ENCODE peak calls at places on chromosomes 7 and 10, in six cellular contexts. Z, D, Y, L, B and S are unnamed samples. For H3K27me3, the result is how much of the 10 kb centered on the place peaks cover.

GRCh38 chr7:149792220-149792595 is 18.8 kb upstream of the ZNF467 start:
- DNase-seq in Z (no peak), L (no peak), D (no peak), B (no peak), Y (no peak), S (no peak)

GRCh38 chr7:13880789-13881188 is 108.7 kb downstream of the ETV1 start:
- DNase-seq in Z (no peak), Y (no peak), L (peak), D (no peak), B (peak), S (no peak)

GRCh38 chr10:97060441-97061084 is 125.2 kb downstream of the SLIT1 start:
- DNase-seq in L (peak), B (no peak), D (no peak), Z (no peak), Y (no peak), S (no peak)

GRCh38 chr10:71773221-71773971 is at the start of gene VSIR:
- DNase-seq in B (peak), L (peak), Z (peak), D (peak), Y (peak), S (no peak)

GRCh38 chr10:37619336-37619735 is 238.1 kb downstream of the ZNF248 start:
- DNase-seq in Y (no peak), B (no peak), Z (no peak), L (no peak), D (no peak), S (no peak)

GRCh38 chr7:123690550-123690949 is 34.9 kb downstream of the LMOD2 start:
- DNase-seq in B (no peak), D (no peak), Z (no peak), Y (no peak), L (no peak), S (no peak)

GRCh38 chr10:79904671-79905321 is 44.1 kb downstream of the SFTPD start:
- DNase-seq in Z (peak), B (peak), D (peak), L (peak), Y (peak), S (no peak)

GRCh38 chr10:77784856-77785255 is 141.7 kb downstream of the DLG5 start:
- DNase-seq in Y (no peak), D (no peak), L (peak), B (no peak), Z (no peak), S (no peak)

GRCh38 chr7:108603922-108604684 is 34.4 kb downstream of the DNAJB9 start:
- DNase-seq in Y (no peak), D (no peak), Z (no peak), L (no peak), B (no peak), S (no peak)

GRCh38 chr10:122056431-122057094 is 67.6 kb downstream of the TACC2 start:
- DNase-seq in B (peak), Z (no peak), Y (no peak), D (no peak), L (no peak), S (peak)

GRCh38 chr7:22318376-22318775 is 38.6 kb downstream of the RAPGEF5 start:
- DNase-seq in B (no peak), D (no peak), L (no peak), Z (no peak), Y (no peak), S (no peak)

GRCh38 chr10:117441812-117442443 is 66.7 kb upstream of the PDZD8 start:
- DNase-seq in D (no peak), B (no peak), Z (no peak), Y (no peak), L (no peak), S (peak)

GRCh38 chr10:4477664-4478063 is 348.3 kb upstream of the AKR1E2 start:
- DNase-seq in Y (no peak), Z (no peak), B (no peak), L (no peak), D (no peak), S (no peak)

GRCh38 chr10:133258066-133258817 is 18.4 kb downstream of the ADAM8 start:
- DNase-seq in B (no peak), Z (no peak), D (no peak), L (no peak), Y (no peak), S (no peak)

GRCh38 chr10:18238875-18239485 is 98.8 kb downstream of the CACNB2 start:
- DNase-seq in Z (peak), B (peak), Y (peak), D (no peak), L (peak), S (no peak)

GRCh38 chr7:574661-575395 is 55.2 kb upstream of the PDGFA start:
- DNase-seq in L (no peak), B (no peak), D (no peak), Z (no peak), Y (no peak), S (no peak)

GRCh38 chr7:150631084-150631824 is 931 bp downstream of the GIMAP6 start:
- DNase-seq in Z (no peak), L (no peak), D (no peak), Y (no peak), B (no peak), S (no peak)

GRCh38 chr7:26144681-26145080 is 7.3 kb upstream of the NFE2L3 start:
- DNase-seq in D (no peak), B (no peak), Y (no peak), L (no peak), Z (no peak), S (no peak)

GRCh38 chr7:98730331-98730730 is 113.2 kb downstream of the NPTX2 start:
- DNase-seq in Z (no peak), Y (no peak), D (peak), B (no peak), L (no peak), S (no peak)

GRCh38 chr7:27175005-27175625 is 995 bp upstream of the HOXA10 start:
- DNase-seq in L (no peak), B (no peak), D (peak), Z (no peak), Y (no peak), S (no peak)

GRCh38 chr7:80151274-80151665 is 16.6 kb downstream of the GNAI1 start:
- DNase-seq in Y (no peak), B (no peak), D (no peak), L (peak), Z (no peak), S (peak)

GRCh38 chr10:30398788-30399187 is 35.2 kb upstream of the MAP3K8 start:
- DNase-seq in Y (no peak), Z (no peak), B (no peak), D (no peak), L (no peak), S (no peak)

GRCh38 chr7:29237483-29237882 is 42.9 kb downstream of the CHN2 start:
- DNase-seq in D (no peak), B (no peak), Z (no peak), Y (no peak), L (no peak), S (no peak)

GRCh38 chr10:50650481-50650880 is 26.7 kb upstream of the SGMS1 start:
- DNase-seq in Z (no peak), D (no peak), L (no peak), Y (no peak), B (no peak), S (no peak)

GRCh38 chr7:22630069-22630468 is 96.9 kb upstream of the IL6 start:
- DNase-seq in Y (no peak), L (no peak), Z (no peak), B (no peak), D (peak), S (no peak)

GRCh38 chr7:36287371-36288241 is 102.1 kb upstream of the ANLN start:
- DNase-seq in Z (no peak), D (no peak), L (no peak), Y (no peak), B (no peak), S (no peak)

GRCh38 chr10:120085386-120085785 is 192.9 kb downstream of the SEC23IP start:
- DNase-seq in L (no peak), Z (no peak), Y (no peak), B (no peak), D (no peak), S (no peak)

GRCh38 chr7:115637123-115637522 is 393.4 kb downstream of the TFEC start:
- DNase-seq in Z (peak), B (no peak), D (no peak), Y (no peak), L (no peak), S (no peak)

GRCh38 chr7:69550991-69551390 is 47.3 kb upstream of the AUTS2 start:
- DNase-seq in L (no peak), Z (no peak), Y (no peak), D (no peak), B (no peak), S (no peak)

GRCh38 chr7:86926732-86927131 is 132.7 kb downstream of the ELAPOR2 start:
- DNase-seq in B (peak), D (no peak), Z (peak), Y (peak), L (peak), S (no peak)

GRCh38 chr10:127534074-127534473 is 15.0 kb upstream of the NPS start:
- DNase-seq in B (no peak), Z (no peak), L (no peak), D (no peak), Y (no peak), S (no peak)

GRCh38 chr7:130488376-130489139 is 3.3 kb upstream of the MEST start:
- DNase-seq in Y (no peak), Z (no peak), B (no peak), D (no peak), L (no peak), S (no peak)

GRCh38 chr10:17616403-17617030 is 657 bp downstream of the HACD1 start:
- DNase-seq in L (peak), Z (peak), D (peak), B (peak), Y (peak), S (no peak)

GRCh38 chr7:36984710-36985308 is 260.5 kb upstream of the AOAH start:
- DNase-seq in D (no peak), L (no peak), B (no peak), Y (no peak), Z (no peak), S (no peak)

GRCh38 chr7:96202102-96202501 is 119.8 kb downstream of the SLC25A13 start:
- DNase-seq in Z (no peak), D (no peak), L (no peak), B (no peak), Y (no peak), S (no peak)

GRCh38 chr10:103333934-103334520 is 16.9 kb downstream of the PCGF6 start:
- DNase-seq in B (peak), L (peak), Y (no peak), Z (peak), D (no peak), S (no peak)

GRCh38 chr10:78177013-78177370 is 143.3 kb downstream of the RPS24 start:
- DNase-seq in D (no peak), B (no peak), Y (no peak), L (no peak), Z (peak), S (no peak)

GRCh38 chr7:101186194-101186593 is 6.1 kb upstream of the NAT16 start:
- DNase-seq in L (no peak), D (no peak), Z (no peak), Y (no peak), B (no peak), S (no peak)
- H3K27me3 ChIP-seq in L (under half), D (under half), Z (under half), Y (under half), B (under half), S (under half)

DNA sequence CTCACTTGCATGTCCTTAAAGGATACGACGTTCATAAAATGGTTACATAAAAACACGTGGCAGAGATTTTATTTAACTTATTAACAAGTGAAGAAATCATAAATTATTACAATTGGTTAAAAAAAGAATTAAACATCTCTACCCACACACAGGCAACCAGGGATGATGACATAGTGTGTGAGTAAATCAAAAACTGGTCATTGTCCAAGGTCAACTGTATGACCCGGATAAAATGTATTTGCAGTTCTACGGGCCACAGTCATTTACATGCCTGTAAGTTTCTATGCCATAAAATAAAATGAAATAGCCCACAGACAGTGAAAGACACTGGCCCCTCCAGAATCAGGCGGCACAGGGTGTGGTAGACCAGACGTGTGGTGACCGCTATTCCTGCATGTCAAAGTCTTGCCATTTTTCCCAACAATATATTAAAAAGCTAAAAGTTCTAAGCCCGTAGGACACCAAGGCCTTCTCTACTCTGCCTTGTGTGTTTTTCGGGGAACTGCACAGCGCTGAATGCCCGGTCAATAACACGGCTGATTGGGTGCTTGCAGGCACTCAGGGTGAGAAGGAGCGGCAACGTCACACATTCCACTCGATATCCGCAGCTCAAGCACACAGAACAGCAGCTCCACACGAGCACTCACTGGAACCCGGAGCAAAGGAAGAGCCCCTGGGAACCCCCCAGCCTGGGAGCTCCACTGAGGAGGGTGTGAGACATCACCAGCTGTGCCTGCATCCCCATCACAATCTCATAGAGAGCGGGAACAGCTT is 143.3 kb upstream of the PPP2R2D start:
- DNase-seq in Y (no peak), B (no peak), D (no peak), Z (no peak), L (no peak), S (no peak)
- H3K9ac ChIP-seq in Y (no peak), B (no peak), D (no peak), Z (no peak), L (no peak), S (no peak)

GRCh38 chr7:155864991-155865690 is 52.9 kb upstream of the SHH start:
- DNase-seq in Z (no peak), B (no peak), L (no peak), D (no peak), Y (no peak), S (no peak)
- H3K27me3 ChIP-seq in Z (under half), B (under half), L (under half), D (under half), Y (under half), S (under half)

GRCh38 chr7:141355057-141355456 is 196.2 kb upstream of the AGK start:
- DNase-seq in L (no peak), Z (no peak), B (no peak), Y (no peak), D (no peak), S (no peak)
- H3K9ac ChIP-seq in L (no peak), Z (no peak), B (no peak), Y (no peak), D (no peak), S (no peak)

GRCh38 chr7:45919947-45920542 is 1.0 kb downstream of the IGFBP3 start:
- DNase-seq in L (no peak), Z (peak), Y (no peak), D (no peak), B (no peak), S (no peak)
- H3K27me3 ChIP-seq in L (under half), Z (half or more), Y (under half), D (under half), B (under half), S (under half)